ENCODE peak calls at places on chromosomes 13 and 19, in ten cellular contexts. One of them, this sample, is unnamed.
A peak's percentile ranks its signal among the peaks of the same experiment; 100 is the strongest.

GRCh38 chr19:46350029-46350757 is 3.3 kb downstream of the PPP5C start:
- DNase-seq in T-cell: no peak
- DNase-seq in amniotic stem cell: no peak
- DNase-seq in AML-193: no peak
- DNase-seq in NCI-H1092 treated with DMSO at 0.1 percent for 48 hours: no peak
- DNase-seq in SHP77: no peak
- DNase-seq in DMS 273 treated with DMSO at 0.1 percent for 48 hours: no peak
- DNase-seq in progenitor cell of endocrine pancreas: no peak
- DNase-seq in NCI-H2171 treated with DMSO at 0.1 percent for 48 hours: no peak
- DNase-seq in stimulated activated CD8-positive, alpha-beta memory T cell treated with anti-CD3 and anti-CD28 coated beads, Interleukin-4, amount 100 ng/mL, for 1 hour: no peak
- DNase-seq in this sample: no peak

GRCh38 chr19:33349319-33350289 is 23.9 kb upstream of the CEBPG start:
- DNase-seq in NCI-H1092 treated with DMSO at 0.1 percent for 48 hours: no peak
- DNase-seq in stimulated activated CD8-positive, alpha-beta memory T cell treated with anti-CD3 and anti-CD28 coated beads, Interleukin-4, amount 100 ng/mL, for 1 hour: no peak
- DNase-seq in amniotic stem cell: no peak
- DNase-seq in AML-193: no peak
- DNase-seq in NCI-H2171 treated with DMSO at 0.1 percent for 48 hours: no peak
- DNase-seq in DMS 273 treated with DMSO at 0.1 percent for 48 hours: no peak
- DNase-seq in T-cell: no peak
- DNase-seq in SHP77: no peak
- DNase-seq in progenitor cell of endocrine pancreas: no peak
- DNase-seq in this sample: no peak

GRCh38 chr19:15194938-15195337 is 5.9 kb downstream of the NOTCH3 start:
- DNase-seq in T-cell: no peak
- DNase-seq in AML-193: no peak
- DNase-seq in progenitor cell of endocrine pancreas: no peak
- DNase-seq in stimulated activated CD8-positive, alpha-beta memory T cell treated with anti-CD3 and anti-CD28 coated beads, Interleukin-4, amount 100 ng/mL, for 1 hour: no peak
- DNase-seq in amniotic stem cell: no peak
- DNase-seq in NCI-H2171 treated with DMSO at 0.1 percent for 48 hours: no peak
- DNase-seq in DMS 273 treated with DMSO at 0.1 percent for 48 hours: no peak
- DNase-seq in SHP77: no peak
- DNase-seq in NCI-H1092 treated with DMSO at 0.1 percent for 48 hours: no peak
- DNase-seq in this sample: no peak

GRCh38 chr19:16828990-16829821 is at the start of gene SIN3B:
- DNase-seq in AML-193: peak; percentile 54
- DNase-seq in T-cell: peak; percentile 85
- DNase-seq in SHP77: peak; percentile 89
- DNase-seq in NCI-H1092 treated with DMSO at 0.1 percent for 48 hours: peak; percentile 70
- DNase-seq in NCI-H2171 treated with DMSO at 0.1 percent for 48 hours: peak; percentile 81
- DNase-seq in DMS 273 treated with DMSO at 0.1 percent for 48 hours: peak; percentile 46
- DNase-seq in amniotic stem cell: peak; percentile 63
- DNase-seq in progenitor cell of endocrine pancreas: peak; percentile 83
- DNase-seq in stimulated activated CD8-positive, alpha-beta memory T cell treated with anti-CD3 and anti-CD28 coated beads, Interleukin-4, amount 100 ng/mL, for 1 hour: peak; percentile 76
- DNase-seq in this sample: peak; percentile 84

GRCh38 chr13:48110132-48110868 is 15.4 kb upstream of the MED4 start:
- DNase-seq in T-cell: no peak
- DNase-seq in NCI-H1092 treated with DMSO at 0.1 percent for 48 hours: no peak
- DNase-seq in AML-193: no peak
- DNase-seq in amniotic stem cell: no peak
- DNase-seq in stimulated activated CD8-positive, alpha-beta memory T cell treated with anti-CD3 and anti-CD28 coated beads, Interleukin-4, amount 100 ng/mL, for 1 hour: no peak
- DNase-seq in NCI-H2171 treated with DMSO at 0.1 percent for 48 hours: no peak
- DNase-seq in SHP77: no peak
- DNase-seq in DMS 273 treated with DMSO at 0.1 percent for 48 hours: no peak
- DNase-seq in progenitor cell of endocrine pancreas: no peak
- DNase-seq in this sample: no peak

GRCh38 chr13:80783926-80784325 is 443.0 kb upstream of the SPRY2 start:
- DNase-seq in NCI-H2171 treated with DMSO at 0.1 percent for 48 hours: no peak
- DNase-seq in SHP77: no peak
- DNase-seq in AML-193: no peak
- DNase-seq in stimulated activated CD8-positive, alpha-beta memory T cell treated with anti-CD3 and anti-CD28 coated beads, Interleukin-4, amount 100 ng/mL, for 1 hour: no peak
- DNase-seq in amniotic stem cell: no peak
- DNase-seq in NCI-H1092 treated with DMSO at 0.1 percent for 48 hours: no peak
- DNase-seq in DMS 273 treated with DMSO at 0.1 percent for 48 hours: peak; percentile 2
- DNase-seq in progenitor cell of endocrine pancreas: no peak
- DNase-seq in T-cell: no peak
- DNase-seq in this sample: no peak

GRCh38 chr13:81606074-81606473 is 1265.1 kb upstream of the SPRY2 start:
- DNase-seq in amniotic stem cell: no peak
- DNase-seq in AML-193: no peak
- DNase-seq in stimulated activated CD8-positive, alpha-beta memory T cell treated with anti-CD3 and anti-CD28 coated beads, Interleukin-4, amount 100 ng/mL, for 1 hour: no peak
- DNase-seq in progenitor cell of endocrine pancreas: no peak
- DNase-seq in DMS 273 treated with DMSO at 0.1 percent for 48 hours: no peak
- DNase-seq in T-cell: no peak
- DNase-seq in NCI-H1092 treated with DMSO at 0.1 percent for 48 hours: no peak
- DNase-seq in SHP77: no peak
- DNase-seq in NCI-H2171 treated with DMSO at 0.1 percent for 48 hours: no peak
- DNase-seq in this sample: no peak

GRCh38 chr13:94706101-94706853 is 6.1 kb downstream of the SOX21 start:
- DNase-seq in DMS 273 treated with DMSO at 0.1 percent for 48 hours: no peak
- DNase-seq in AML-193: no peak
- DNase-seq in amniotic stem cell: no peak
- DNase-seq in stimulated activated CD8-positive, alpha-beta memory T cell treated with anti-CD3 and anti-CD28 coated beads, Interleukin-4, amount 100 ng/mL, for 1 hour: no peak
- DNase-seq in T-cell: no peak
- DNase-seq in NCI-H1092 treated with DMSO at 0.1 percent for 48 hours: no peak
- DNase-seq in SHP77: no peak
- DNase-seq in progenitor cell of endocrine pancreas: no peak
- DNase-seq in NCI-H2171 treated with DMSO at 0.1 percent for 48 hours: no peak
- DNase-seq in this sample: peak; percentile 91

GRCh38 chr13:113029487-113030258 is 60.7 kb downstream of the MCF2L start:
- DNase-seq in NCI-H2171 treated with DMSO at 0.1 percent for 48 hours: peak; percentile 12
- DNase-seq in AML-193: peak; percentile 1
- DNase-seq in amniotic stem cell: no peak
- DNase-seq in progenitor cell of endocrine pancreas: peak; percentile 79
- DNase-seq in stimulated activated CD8-positive, alpha-beta memory T cell treated with anti-CD3 and anti-CD28 coated beads, Interleukin-4, amount 100 ng/mL, for 1 hour: peak; percentile 17
- DNase-seq in SHP77: peak; percentile 50
- DNase-seq in NCI-H1092 treated with DMSO at 0.1 percent for 48 hours: peak; percentile 17
- DNase-seq in T-cell: peak; percentile 55
- DNase-seq in DMS 273 treated with DMSO at 0.1 percent for 48 hours: no peak
- DNase-seq in this sample: peak; percentile 39

GRCh38 chr13:44311011-44311481 is 62.6 kb upstream of the SERP2 start:
- DNase-seq in NCI-H2171 treated with DMSO at 0.1 percent for 48 hours: peak; percentile 75
- DNase-seq in SHP77: peak; percentile 30
- DNase-seq in T-cell: no peak
- DNase-seq in progenitor cell of endocrine pancreas: no peak
- DNase-seq in stimulated activated CD8-positive, alpha-beta memory T cell treated with anti-CD3 and anti-CD28 coated beads, Interleukin-4, amount 100 ng/mL, for 1 hour: no peak
- DNase-seq in NCI-H1092 treated with DMSO at 0.1 percent for 48 hours: peak; percentile 84
- DNase-seq in DMS 273 treated with DMSO at 0.1 percent for 48 hours: no peak
- DNase-seq in amniotic stem cell: no peak
- DNase-seq in AML-193: no peak
- DNase-seq in this sample: no peak

GRCh38 chr19:45473366-45474190 is 5.8 kb downstream of the FOSB start:
- DNase-seq in T-cell: peak; percentile 46
- DNase-seq in stimulated activated CD8-positive, alpha-beta memory T cell treated with anti-CD3 and anti-CD28 coated beads, Interleukin-4, amount 100 ng/mL, for 1 hour: no peak
- DNase-seq in NCI-H2171 treated with DMSO at 0.1 percent for 48 hours: no peak
- DNase-seq in progenitor cell of endocrine pancreas: no peak
- DNase-seq in AML-193: no peak
- DNase-seq in NCI-H1092 treated with DMSO at 0.1 percent for 48 hours: no peak
- DNase-seq in DMS 273 treated with DMSO at 0.1 percent for 48 hours: no peak
- DNase-seq in SHP77: no peak
- DNase-seq in amniotic stem cell: no peak
- DNase-seq in this sample: no peak

GRCh38 chr19:46115396-46116109 is 8.9 kb downstream of the IGFL3 start:
- DNase-seq in SHP77: no peak
- DNase-seq in amniotic stem cell: peak; percentile 62
- DNase-seq in DMS 273 treated with DMSO at 0.1 percent for 48 hours: no peak
- DNase-seq in stimulated activated CD8-positive, alpha-beta memory T cell treated with anti-CD3 and anti-CD28 coated beads, Interleukin-4, amount 100 ng/mL, for 1 hour: no peak
- DNase-seq in NCI-H2171 treated with DMSO at 0.1 percent for 48 hours: peak; percentile 4
- DNase-seq in progenitor cell of endocrine pancreas: no peak
- DNase-seq in NCI-H1092 treated with DMSO at 0.1 percent for 48 hours: no peak
- DNase-seq in AML-193: no peak
- DNase-seq in T-cell: no peak
- DNase-seq in this sample: peak; percentile 39

GRCh38 chr13:79056706-79057105 is 349.3 kb downstream of the RBM26 start:
- DNase-seq in SHP77: no peak
- DNase-seq in DMS 273 treated with DMSO at 0.1 percent for 48 hours: no peak
- DNase-seq in T-cell: no peak
- DNase-seq in stimulated activated CD8-positive, alpha-beta memory T cell treated with anti-CD3 and anti-CD28 coated beads, Interleukin-4, amount 100 ng/mL, for 1 hour: no peak
- DNase-seq in progenitor cell of endocrine pancreas: no peak
- DNase-seq in NCI-H2171 treated with DMSO at 0.1 percent for 48 hours: no peak
- DNase-seq in NCI-H1092 treated with DMSO at 0.1 percent for 48 hours: no peak
- DNase-seq in AML-193: no peak
- DNase-seq in amniotic stem cell: no peak
- DNase-seq in this sample: no peak

GRCh38 chr19:49710372-49710951 is 19.5 kb downstream of the CPT1C start:
- DNase-seq in DMS 273 treated with DMSO at 0.1 percent for 48 hours: no peak
- DNase-seq in AML-193: no peak
- DNase-seq in SHP77: no peak
- DNase-seq in progenitor cell of endocrine pancreas: no peak
- DNase-seq in T-cell: no peak
- DNase-seq in NCI-H1092 treated with DMSO at 0.1 percent for 48 hours: no peak
- DNase-seq in stimulated activated CD8-positive, alpha-beta memory T cell treated with anti-CD3 and anti-CD28 coated beads, Interleukin-4, amount 100 ng/mL, for 1 hour: no peak
- DNase-seq in NCI-H2171 treated with DMSO at 0.1 percent for 48 hours: no peak
- DNase-seq in amniotic stem cell: no peak
- DNase-seq in this sample: no peak

GRCh38 chr19:6473652-6474051 is 7.9 kb downstream of the DENND1C start:
- DNase-seq in progenitor cell of endocrine pancreas: no peak
- DNase-seq in AML-193: no peak
- DNase-seq in DMS 273 treated with DMSO at 0.1 percent for 48 hours: no peak
- DNase-seq in SHP77: no peak
- DNase-seq in amniotic stem cell: no peak
- DNase-seq in NCI-H1092 treated with DMSO at 0.1 percent for 48 hours: no peak
- DNase-seq in stimulated activated CD8-positive, alpha-beta memory T cell treated with anti-CD3 and anti-CD28 coated beads, Interleukin-4, amount 100 ng/mL, for 1 hour: no peak
- DNase-seq in NCI-H2171 treated with DMSO at 0.1 percent for 48 hours: no peak
- DNase-seq in T-cell: no peak
- DNase-seq in this sample: peak; percentile 20

This sample was measured in NCI-H146.